ENCODE peak calls at places on chromosome 20, in ten cellular contexts. J is COR-L47; O is fibroblast of the conjunctiva; F is SW480; W is astrocyte of the spinal cord; S is NCI-H1092; I is type B pancreatic cell; Z is NCI-H1105; R is stimulated activated CD4-positive, alpha-beta T cell treated with anti-CD3 and anti-CD28 coated beads, Interleukin-2, amount 100 ng/mL, for 24 hours; Y is mesothelial cell of epicardium. U is an unnamed sample.

GRCh38 chr20:14830466-14830865 is 493.1 kb upstream of the FLRT3 start:
- DNase-seq in J (no peak), O (no peak), F (no peak), I (no peak), W (no peak), S (peak), Y (no peak), R (no peak), Z (peak), U (no peak)

GRCh38 chr20:3398681-3399252 is 8.7 kb downstream of the DNAAF9 start:
- DNase-seq in J (no peak), Y (no peak), I (no peak), O (no peak), Z (no peak), R (no peak), F (no peak), W (no peak), S (no peak), U (no peak)

GRCh38 chr20:59518881-59519706 is 85.2 kb upstream of the PHACTR3 start:
- DNase-seq in R (peak), I (no peak), O (peak), F (peak), S (no peak), Z (peak), J (peak), W (peak), Y (no peak), U (peak)

GRCh38 chr20:58614984-58615760 is 35.9 kb upstream of the STX16 start:
- DNase-seq in J (no peak), R (no peak), I (no peak), F (no peak), Z (no peak), Y (no peak), S (peak), W (no peak), O (no peak), U (no peak)

GRCh38 chr20:63527184-63527583 is 6.6 kb downstream of the PPDPF start:
- DNase-seq in J (no peak), Z (no peak), S (no peak), F (no peak), R (no peak), O (no peak), I (no peak), Y (no peak), W (no peak), U (no peak)

GRCh38 chr20:17421493-17421892 is 109.7 kb downstream of the BFSP1 start:
- DNase-seq in W (no peak), F (no peak), S (no peak), I (no peak), Z (no peak), Y (no peak), J (no peak), R (no peak), O (no peak), U (no peak)

GRCh38 chr20:51326241-51326819 is 216.2 kb downstream of the NFATC2 start:
- DNase-seq in Y (peak), F (peak), J (peak), Z (no peak), O (peak), R (peak), W (no peak), I (no peak), S (no peak), U (peak)

GRCh38 chr20:62236674-62236996 is 1.7 kb upstream of the OSBPL2 start:
- DNase-seq in Z (no peak), F (no peak), Y (no peak), W (no peak), I (no peak), J (no peak), S (peak), O (no peak), R (no peak), U (no peak)

GRCh38 chr20:25532971-25533391 is 52.4 kb downstream of the NINL start:
- DNase-seq in O (no peak), R (no peak), I (no peak), F (no peak), J (no peak), S (no peak), Z (no peak), Y (no peak), W (peak), U (no peak)

GRCh38 chr20:44961024-44961866 is 1.0 kb upstream of the TOMM34 start:
- DNase-seq in Z (no peak), R (no peak), Y (no peak), O (no peak), F (peak), J (no peak), I (no peak), W (no peak), S (no peak), U (no peak)